ENCODE peak calls at places on chromosomes 7 and 10, in four cellular contexts. O is astrocyte of the spinal cord, G is adrenal gland, K is GM12865. S is an unnamed sample.

GRCh38 chr10:109277456-109277855 is 645.9 kb downstream of the XPNPEP1 start:
- DNase-seq in O (no peak), G (no peak), K (no peak), S (no peak)

GRCh38 chr10:48568131-48568530 is 36.7 kb downstream of the ARHGAP22 start:
- DNase-seq in O (no peak), G (no peak), K (no peak), S (no peak)

GRCh38 chr7:151642746-151643145 is 123.1 kb upstream of the RHEB start:
- DNase-seq in O (no peak), G (no peak), K (no peak), S (no peak)

GRCh38 chr10:50990568-50991495 is 83.5 kb upstream of the PRKG1 start:
- DNase-seq in O (peak), G (peak), K (no peak), S (peak)

GRCh38 chr10:12749760-12750478 is 251.6 kb downstream of the CCDC3 start:
- DNase-seq in O (no peak), G (no peak), K (no peak), S (no peak)

GRCh38 chr10:79424221-79425073 is 21.0 kb downstream of the ZCCHC24 start:
- DNase-seq in O (peak), G (no peak), K (no peak), S (peak)

GRCh38 chr10:70592746-70593512 is 9.6 kb downstream of the PRF1 start:
- DNase-seq in O (no peak), G (no peak), K (no peak), S (no peak)

GRCh38 chr7:156612930-156613329 is 27.6 kb upstream of the RNF32 start:
- DNase-seq in O (no peak), G (no peak), K (peak), S (no peak)

GRCh38 chr10:99435986-99436633 is 5.7 kb upstream of the GOT1 start:
- DNase-seq in O (peak), G (no peak), K (peak), S (no peak)

GRCh38 chr10:5456563-5456962 is 42.8 kb downstream of the CALML5 start:
- DNase-seq in O (no peak), G (no peak), K (no peak), S (no peak)

GRCh38 chr10:60008816-60009215 is 102.5 kb upstream of the CCDC6 start:
- DNase-seq in O (no peak), G (no peak), K (no peak), S (no peak)

DNA sequence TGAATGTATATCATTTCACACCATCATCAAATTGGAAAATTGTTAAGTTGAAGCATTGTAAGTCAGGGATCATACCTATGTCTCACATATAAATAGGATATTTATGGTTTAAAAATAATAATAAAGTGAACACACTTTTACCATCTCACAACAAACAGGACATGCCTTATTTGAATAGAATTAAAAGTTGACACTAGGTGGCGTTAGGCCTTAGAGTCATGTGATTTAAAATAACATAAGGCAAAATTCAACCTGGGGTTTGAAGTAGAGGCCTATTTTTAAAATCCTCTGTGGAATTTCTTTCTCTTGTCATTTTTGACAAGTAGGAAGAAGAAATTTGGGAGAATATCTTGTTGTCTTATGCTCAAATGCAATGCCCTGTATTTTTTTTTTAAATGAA is 184.7 kb upstream of the PCDH15 start:
- DNase-seq in O (peak), G (no peak), K (peak), S (no peak)
- TF ChIP-seq CTCF in O (peak), G (peak), K (peak), S (no peak)

DNA sequence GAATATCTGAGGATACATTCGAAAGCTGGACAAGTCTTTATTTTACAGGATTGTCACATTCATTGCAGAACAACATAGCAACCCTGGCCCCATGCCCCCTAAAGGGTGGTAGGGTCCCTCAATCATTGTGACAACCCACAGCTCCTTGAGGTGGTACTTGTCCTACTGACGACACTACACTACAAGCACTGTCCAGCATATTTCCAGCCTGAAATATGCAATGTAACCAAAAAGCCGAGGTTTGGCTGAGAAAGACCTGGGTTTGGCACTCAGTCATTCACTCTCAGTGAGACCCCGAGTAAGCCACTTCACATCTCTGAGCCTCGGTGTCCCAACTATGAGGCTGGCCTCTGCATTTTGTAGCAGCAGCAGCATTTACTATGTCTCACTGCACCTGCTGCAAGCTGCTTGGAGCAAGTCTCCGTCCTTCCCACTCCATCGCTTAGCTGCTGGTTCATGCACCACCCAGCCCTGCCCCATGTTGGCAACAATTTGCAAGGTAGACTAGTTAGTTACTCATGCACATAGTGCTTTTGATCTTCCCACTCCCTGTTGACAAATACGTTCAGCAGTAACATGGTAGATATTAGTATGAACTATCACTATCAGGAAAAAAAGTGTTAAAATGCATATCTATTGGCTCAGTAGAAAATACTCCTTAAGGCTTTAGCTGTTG is 43.6 kb upstream of the TNPO3 start:
- DNase-seq in O (no peak), G (no peak), K (no peak), S (no peak)
- TF ChIP-seq CTCF in O (no peak), G (no peak), K (no peak), S (no peak)

GRCh38 chr7:2473496-2474180 is 2.6 kb downstream of the GRIFIN start:
- DNase-seq in O (no peak), G (no peak), K (no peak), S (no peak)

GRCh38 chr7:2471396-2471795 is 4.8 kb downstream of the GRIFIN start:
- DNase-seq in O (peak), G (peak), K (no peak), S (peak)

GRCh38 chr7:2471022-2471329 is 5.2 kb downstream of the GRIFIN start:
- DNase-seq in O (peak), G (no peak), K (no peak), S (no peak)

GRCh38 chr7:2474224-2474623 is 2.0 kb downstream of the GRIFIN start:
- DNase-seq in O (no peak), G (no peak), K (no peak), S (no peak)

GRCh38 chr7:2472744-2473143 is 3.5 kb downstream of the GRIFIN start:
- DNase-seq in O (no peak), G (no peak), K (no peak), S (no peak)
- TF ChIP-seq CTCF in O (no peak), G (no peak), K (no peak), S (no peak)

GRCh38 chr10:454860-455259 is 234.6 kb downstream of the DIP2C start:
- DNase-seq in O (peak), G (peak), K (no peak), S (peak)

GRCh38 chr10:459743-460142 is 229.7 kb downstream of the DIP2C start:
- DNase-seq in O (no peak), G (no peak), K (no peak), S (no peak)

GRCh38 chr10:458466-458865 is 231.0 kb downstream of the DIP2C start:
- DNase-seq in O (no peak), G (no peak), K (no peak), S (no peak)

GRCh38 chr10:452512-453504 is 236.7 kb downstream of the DIP2C start:
- DNase-seq in O (no peak), G (no peak), K (no peak), S (no peak)

GRCh38 chr10:456486-456885 is 233.0 kb downstream of the DIP2C start:
- DNase-seq in O (no peak), G (no peak), K (no peak), S (no peak)
- TF ChIP-seq CTCF in O (no peak), G (no peak), K (no peak), S (no peak)

S was measured in uterus.